ENCODE peak calls at places on chromosomes 5 and 9, in five cellular contexts. B is PC-3, P is hepatocyte, T is GM23338, V is A673. X is an unnamed sample.

GRCh38 chr5:24073097-24073496 is 565.7 kb downstream of the PRDM9 start:
- DNase-seq in B (peak; percentile 93), T (no peak), P (no peak), V (no peak), X (no peak)

GRCh38 chr9:23638837-23639426 is 187.1 kb downstream of the ELAVL2 start:
- DNase-seq in T (no peak), V (no peak), P (no peak), B (peak; percentile 76), X (no peak)

GRCh38 chr5:582936-583635 is 29.1 kb upstream of the CEP72 start:
- DNase-seq in B (no peak), T (no peak), V (no peak), P (no peak), X (no peak)

GRCh38 chr9:34544035-34544434 is 21.2 kb upstream of the ENHO start:
- DNase-seq in V (no peak), T (no peak), P (no peak), B (no peak), X (no peak)

GRCh38 chr5:62473209-62473608 is 60.6 kb downstream of the IPO11 start:
- DNase-seq in V (peak; percentile 7), T (no peak), P (no peak), B (peak; percentile 47), X (no peak)

GRCh38 chr9:21454149-21454548 is 13.9 kb downstream of the IFNA1 start:
- DNase-seq in T (no peak), P (no peak), V (no peak), B (peak; percentile 67), X (no peak)

GRCh38 chr9:136013116-136013515 is 51.9 kb upstream of the UBAC1 start:
- DNase-seq in T (no peak), P (no peak), V (no peak), B (no peak), X (no peak)

GRCh38 chr9:129640086-129640870 is 1.7 kb downstream of the ASB6 start:
- DNase-seq in P (no peak), T (no peak), B (no peak), V (peak; percentile 98), X (peak; percentile 99)

GRCh38 chr5:159393854-159394274 is 63.6 kb upstream of the IL12B start:
- DNase-seq in B (no peak), T (no peak), P (no peak), V (no peak), X (no peak)

GRCh38 chr5:150694638-150695037 is 6.2 kb downstream of the RBM22 start:
- DNase-seq in B (peak; percentile 43), P (no peak), T (no peak), V (no peak), X (no peak)

GRCh38 chr9:85377751-85378289 is 363.9 kb downstream of the AGTPBP1 start:
- DNase-seq in P (no peak), V (peak; percentile 60), T (no peak), B (peak; percentile 69), X (no peak)

GRCh38 chr5:53334431-53334941 is 145.9 kb upstream of the FST start:
- DNase-seq in T (no peak), V (no peak), P (no peak), B (peak; percentile 81), X (no peak)

GRCh38 chr5:132444841-132445639 is 45.5 kb downstream of the IRF1 start:
- DNase-seq in B (peak; percentile 37), T (no peak), P (no peak), V (no peak), X (no peak)

GRCh38 chr5:140037012-140037411 is 6.1 kb downstream of the NRG2 start:
- DNase-seq in T (no peak), V (no peak), P (no peak), B (no peak), X (no peak)

GRCh38 chr5:170809551-170809950 is 26.0 kb downstream of the GABRP start:
- DNase-seq in P (peak; percentile 67), V (peak; percentile 3), B (peak; percentile 59), T (peak; percentile 73), X (no peak)

GRCh38 chr9:72947987-72948465 is 4.8 kb downstream of the ALDH1A1 start:
- DNase-seq in B (no peak), V (no peak), T (no peak), P (no peak), X (no peak)

GRCh38 chr9:91795500-91796241 is 154.4 kb downstream of the ROR2 start:
- DNase-seq in V (peak; percentile 87), B (peak; percentile 39), P (no peak), T (no peak), X (no peak)

GRCh38 chr9:126450537-126451205 is 124.0 kb downstream of the MVB12B start:
- DNase-seq in P (no peak), V (no peak), B (no peak), T (no peak), X (no peak)

GRCh38 chr5:125056641-125057345 is 310.4 kb upstream of the ZNF608 start:
- DNase-seq in B (no peak), P (no peak), T (peak; percentile 61), V (no peak), X (no peak)

GRCh38 chr9:87667164-87667738 is 58.7 kb upstream of the CTSL start:
- DNase-seq in V (peak; percentile 74), B (no peak), P (peak; percentile 86), T (peak; percentile 79), X (peak; percentile 39)

GRCh38 chr9:14674630-14675029 is 18.6 kb downstream of the ZDHHC21 start:
- DNase-seq in P (no peak), T (no peak), V (no peak), B (no peak), X (no peak)

GRCh38 chr5:161064297-161064696 is 212.3 kb upstream of the ATP10B start:
- DNase-seq in V (no peak), B (no peak), P (no peak), T (peak; percentile 29), X (no peak)

GRCh38 chr5:98368141-98368540 is 405.3 kb upstream of the RGMB start:
- DNase-seq in V (no peak), T (no peak), P (no peak), B (no peak), X (no peak)

GRCh38 chr9:133890583-133890982 is 101.5 kb downstream of the VAV2 start:
- DNase-seq in V (no peak), T (no peak), B (no peak), P (no peak), X (no peak)

GRCh38 chr9:134378901-134379338 is 52.7 kb downstream of the RXRA start:
- DNase-seq in B (peak; percentile 79), V (peak; percentile 85), P (peak; percentile 62), T (no peak), X (no peak)

GRCh38 chr9:82354260-82354659 is 365.7 kb downstream of the SPATA31D1 start:
- DNase-seq in P (no peak), T (no peak), V (no peak), B (peak; percentile 83), X (no peak)

GRCh38 chr5:119302916-119303897 is 52.6 kb upstream of the TNFAIP8 start:
- DNase-seq in P (peak; percentile 83), T (no peak), B (peak; percentile 85), V (no peak), X (no peak)

GRCh38 chr5:175471628-175472027 is 6.7 kb upstream of the SFXN1 start:
- DNase-seq in B (no peak), T (no peak), P (no peak), V (no peak), X (no peak)

GRCh38 chr9:115730845-115731244 is 422.7 kb upstream of the PAPPA start:
- DNase-seq in V (peak; percentile 8), P (no peak), T (no peak), B (no peak), X (peak; percentile 84)

GRCh38 chr9:137878146-137878941 is 762 bp downstream of the CACNA1B start:
- DNase-seq in P (peak; percentile 81), V (peak; percentile 71), T (peak; percentile 90), B (no peak), X (no peak)
- TF ChIP-seq EZH2 in P (no peak), V (no peak), T (no peak), B (no peak), X (no peak)

DNA sequence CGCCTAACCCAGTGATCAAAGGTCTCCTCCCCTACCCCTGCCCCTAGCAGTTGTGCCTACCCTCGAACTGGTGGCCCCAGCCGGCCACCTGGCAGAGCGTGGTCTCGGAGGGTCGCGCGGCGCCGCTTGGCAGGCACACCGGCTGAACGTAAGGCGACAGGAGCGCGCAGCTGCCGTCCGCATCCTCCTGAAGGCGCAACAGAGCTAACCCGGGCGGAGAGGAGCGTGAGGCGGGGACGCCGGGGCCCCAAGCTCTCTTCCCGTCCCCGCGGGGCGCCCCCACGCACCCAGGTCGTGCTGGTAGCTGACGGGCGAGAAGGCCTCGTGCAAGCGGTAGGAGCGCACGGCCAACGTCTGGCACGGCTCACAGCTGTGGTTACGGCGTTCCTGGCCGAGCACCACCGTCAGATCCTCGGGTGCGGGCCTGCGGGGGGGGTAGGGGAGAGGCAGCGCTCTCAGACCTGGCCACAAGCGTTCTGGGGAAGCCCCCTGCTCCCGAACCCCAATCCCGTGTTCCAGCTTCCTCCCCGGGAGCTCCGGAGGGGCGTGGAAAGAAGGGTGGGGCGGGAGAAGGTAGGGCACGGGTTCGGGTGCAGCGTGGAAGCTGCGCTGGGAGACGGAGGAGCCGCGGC is 2.8 kb upstream of the PFN3 start:
- DNase-seq in V (peak; percentile 21), P (peak; percentile 43), T (peak; percentile 65), B (peak; percentile 35), X (no peak)
- TF ChIP-seq EZH2 in V (no peak), P (peak; percentile 17), T (peak; percentile 41), B (no peak), X (no peak)

DNA sequence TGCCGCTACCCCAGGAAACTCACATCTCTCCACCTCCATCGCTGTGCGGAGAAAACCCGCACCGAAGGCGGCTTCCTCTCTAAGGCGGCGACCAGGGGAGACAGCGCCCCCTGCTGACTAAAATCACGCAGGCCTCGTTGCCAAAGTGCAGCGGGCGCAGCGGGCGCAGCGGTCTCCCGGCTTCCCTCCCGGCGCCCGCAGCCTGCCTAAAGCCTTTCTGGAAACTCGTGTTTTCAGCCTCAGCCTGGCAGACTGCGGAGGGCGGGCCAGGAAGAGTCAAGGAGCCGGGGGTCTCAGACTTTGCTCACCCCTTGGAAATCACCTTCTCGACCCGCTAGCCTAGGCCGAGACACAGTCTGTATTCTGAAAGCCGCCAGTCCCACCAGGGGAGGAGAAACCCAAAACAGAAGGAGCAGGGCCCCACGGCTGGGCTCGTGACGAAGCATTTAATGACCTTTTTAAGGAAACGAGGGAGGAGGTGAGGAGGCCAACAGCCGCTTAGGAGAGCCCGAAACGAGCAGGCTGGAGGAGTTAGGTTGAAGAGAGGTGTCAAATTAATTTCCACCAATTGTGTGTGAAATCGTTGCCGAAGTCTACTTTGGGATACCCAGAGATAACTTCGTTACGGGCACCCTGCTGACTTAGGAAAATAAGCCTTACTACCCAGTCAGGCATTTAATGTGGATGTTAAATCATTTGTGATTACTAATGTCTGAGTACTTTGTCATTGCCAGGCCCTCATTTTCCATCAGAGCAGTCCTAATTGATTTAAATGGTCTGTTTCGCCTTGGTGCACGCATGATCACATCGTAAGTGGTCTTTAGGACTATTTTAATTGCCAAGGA is 7.3 kb upstream of the FOXB2 start:
- DNase-seq in B (peak; percentile 17), V (peak; percentile 81), T (peak; percentile 92), P (peak; percentile 76), X (no peak)
- TF ChIP-seq EZH2 in B (no peak), V (peak; percentile 62), T (peak; percentile 59), P (peak; percentile 95), X (peak; percentile 33)

GRCh38 chr5:93589812-93590215 is 6.8 kb downstream of the NR2F1 start:
- DNase-seq in P (no peak), V (no peak), T (no peak), B (no peak), X (no peak)

GRCh38 chr5:93589348-93589662 is 6.3 kb downstream of the NR2F1 start:
- DNase-seq in V (no peak), T (no peak), P (no peak), B (no peak), X (no peak)

GRCh38 chr5:93592866-93593265 is 9.8 kb downstream of the NR2F1 start:
- DNase-seq in V (no peak), T (no peak), P (no peak), B (no peak), X (no peak)

GRCh38 chr5:93590511-93590910 is 7.5 kb downstream of the NR2F1 start:
- DNase-seq in P (no peak), B (no peak), V (no peak), T (no peak), X (no peak)

GRCh38 chr5:93591323-93591945 is 8.4 kb downstream of the NR2F1 start:
- DNase-seq in V (no peak), P (no peak), T (no peak), B (no peak), X (no peak)
- TF ChIP-seq EZH2 in V (no peak), P (no peak), T (no peak), B (no peak), X (no peak)

X was measured in SK-N-MC.